ENCODE peak calls at places on chromosomes 3 and 15, in seven cellular contexts. Z is testis, U is PC-9, B is upper lobe of right lung, W is stomach, C is IMR-90, R is adrenal gland. P is an unnamed sample.

GRCh38 chr3:182682263-182683229 is 110.8 kb upstream of the ATP11B start:
- DNase-seq in R (no peak), U (peak; percentile 52), Z (peak; percentile 67), C (peak; percentile 10), B (peak; percentile 75), W (peak; percentile 72), P (peak; percentile 59)

GRCh38 chr3:44240061-44240460 is 1.6 kb upstream of the TOPAZ1 start:
- DNase-seq in R (no peak), U (no peak), C (no peak), W (no peak), B (no peak), Z (no peak), P (no peak)

GRCh38 chr3:124297062-124297980 is 305.4 kb upstream of the ROPN1 start:
- DNase-seq in C (no peak), W (no peak), Z (no peak), U (no peak), B (no peak), R (no peak), P (no peak)

GRCh38 chr15:39508536-39508935 is 72.3 kb upstream of the THBS1 start:
- DNase-seq in U (no peak), B (no peak), C (no peak), R (no peak), Z (no peak), W (no peak), P (no peak)

GRCh38 chr3:65878831-65879230 is 159.9 kb downstream of the MAGI1 start:
- DNase-seq in U (no peak), W (no peak), B (no peak), Z (no peak), C (no peak), R (no peak), P (no peak)

GRCh38 chr3:13272831-13273603 is 147.1 kb downstream of the NUP210 start:
- DNase-seq in U (no peak), W (no peak), Z (no peak), R (no peak), C (no peak), B (no peak), P (peak; percentile 26)

GRCh38 chr15:29432191-29433049 is 162.8 kb upstream of the NSMCE3 start:
- DNase-seq in Z (no peak), B (no peak), W (no peak), R (no peak), C (no peak), U (no peak), P (no peak)

GRCh38 chr3:4720316-4721075 is 227.3 kb downstream of the ITPR1 start:
- DNase-seq in B (no peak), R (peak; percentile 85), Z (peak; percentile 91), W (peak; percentile 82), U (peak; percentile 51), C (peak; percentile 71), P (no peak)

GRCh38 chr3:42520906-42521305 is 18.5 kb downstream of the VIPR1 start:
- DNase-seq in B (no peak), U (no peak), Z (no peak), C (no peak), W (no peak), R (no peak), P (no peak)

GRCh38 chr15:25238716-25239470 is 199.9 kb downstream of the UBE3A start:
- DNase-seq in W (no peak), B (peak; percentile 49), C (no peak), Z (no peak), U (no peak), R (no peak), P (peak; percentile 34)

GRCh38 chr3:183506674-183507290 is 48.7 kb downstream of the KLHL6 start:
- DNase-seq in Z (no peak), B (no peak), R (no peak), W (peak; percentile 18), C (no peak), U (no peak), P (no peak)

GRCh38 chr3:69710153-69710977 is 28.9 kb upstream of the MITF start:
- DNase-seq in W (no peak), Z (no peak), U (no peak), B (no peak), C (peak; percentile 76), R (no peak), P (no peak)

GRCh38 chr15:79007066-79007465 is 62.2 kb upstream of the CTSH start:
- DNase-seq in B (no peak), W (peak; percentile 63), U (no peak), R (no peak), C (peak; percentile 50), Z (peak; percentile 56), P (peak; percentile 72)

GRCh38 chr15:61598655-61599054 is 369.6 kb upstream of the RORA start:
- DNase-seq in C (no peak), R (no peak), U (no peak), W (no peak), B (no peak), Z (no peak), P (no peak)

GRCh38 chr15:69084404-69085030 is 70.0 kb downstream of the NOX5 start:
- DNase-seq in Z (no peak), R (no peak), C (no peak), W (no peak), U (no peak), B (no peak), P (no peak)

GRCh38 chr15:69085325-69086081 is 71.0 kb downstream of the NOX5 start:
- DNase-seq in W (no peak), R (no peak), U (no peak), C (no peak), B (no peak), Z (no peak), P (no peak)

GRCh38 chr15:69087581-69087980 is 72.9 kb upstream of the GLCE start:
- DNase-seq in Z (no peak), R (no peak), B (no peak), W (no peak), C (no peak), U (peak; percentile 76), P (no peak)

GRCh38 chr15:69088300-69088965 is 72.0 kb upstream of the GLCE start:
- DNase-seq in R (no peak), C (no peak), W (no peak), B (no peak), Z (no peak), U (peak; percentile 94), P (no peak)

GRCh38 chr15:69086427-69087205 is 72.1 kb downstream of the NOX5 start:
- DNase-seq in C (no peak), B (no peak), W (no peak), U (no peak), Z (no peak), R (no peak), P (no peak)
- H3K4me1 ChIP-seq in C (peaks cover 5% of the 10 kb centered on the region), B (peaks cover 20% of the 10 kb centered on the region), W (peaks cover 14% of the 10 kb centered on the region), U (peaks cover 91% of the 10 kb centered on the region), Z (peaks cover 15% of the 10 kb centered on the region), R (peaks cover 12% of the 10 kb centered on the region), P (peaks cover 21% of the 10 kb centered on the region)

GRCh38 chr3:9396301-9396631 is 1.1 kb upstream of the SETD5 start:
- DNase-seq in C (peak; percentile 96), Z (peak; percentile 94), B (no peak), U (peak; percentile 91), R (no peak), W (peak; percentile 84), P (peak; percentile 94)
- H3K4me1 ChIP-seq in C (peaks cover 4% of the 10 kb centered on the region), Z (peaks cover 32% of the 10 kb centered on the region), B (peaks cover 54% of the 10 kb centered on the region), U (peaks cover 54% of the 10 kb centered on the region), R (peaks cover 22% of the 10 kb centered on the region), W (peaks cover 75% of the 10 kb centered on the region), P (peaks cover 70% of the 10 kb centered on the region)

GRCh38 chr3:41205591-41205990 is 6.3 kb downstream of the CTNNB1 start:
- DNase-seq in R (no peak), U (no peak), B (no peak), W (no peak), C (no peak), Z (no peak), P (no peak)
- H3K4me1 ChIP-seq in R (peaks cover 53% of the 10 kb centered on the region), U (peaks cover 31% of the 10 kb centered on the region), B (peaks cover 78% of the 10 kb centered on the region), W (peaks cover 90% of the 10 kb centered on the region), C (peaks cover 9% of the 10 kb centered on the region), Z (peaks cover 57% of the 10 kb centered on the region), P (peaks cover 80% of the 10 kb centered on the region)

GRCh38 chr15:41291065-41291631 is 41.2 kb downstream of the OIP5 start:
- DNase-seq in Z (no peak), B (peak; percentile 67), C (no peak), W (no peak), R (no peak), U (no peak), P (peak; percentile 71)
- H3K4me1 ChIP-seq in Z (no peaks in the 10 kb centered on the region), B (peaks cover 20% of the 10 kb centered on the region), C (no peaks in the 10 kb centered on the region), W (peaks cover 33% of the 10 kb centered on the region), R (peaks cover 25% of the 10 kb centered on the region), U (peaks cover 2% of the 10 kb centered on the region), P (peaks cover 19% of the 10 kb centered on the region)